ENCODE peak calls at places on chromosomes 16 and 17, in six cellular contexts. K, Y, O, S, M and H are unnamed samples.
A peak's percentile ranks its signal among the peaks of the same experiment; 100 is the strongest.

GRCh38 chr16:22317001-22317530 is 19.9 kb downstream of the POLR3E start:
- DNase-seq in K (no peak), Y (no peak), O (no peak), S (no peak), M (no peak), H (no peak)

GRCh38 chr17:34299918-34300600 is 14.5 kb downstream of the CCL11 start:
- DNase-seq in K (no peak), Y (no peak), O (no peak), S (peak; percentile 86), M (no peak), H (no peak)

GRCh38 chr16:83403751-83404150 is 404.0 kb upstream of the HSBP1 start:
- DNase-seq in K (no peak), Y (no peak), O (no peak), S (peak; percentile 90), M (no peak), H (no peak)

GRCh38 chr17:74493381-74493833 is 27.0 kb downstream of the CD300A start:
- DNase-seq in K (peak; percentile 36), Y (peak; percentile 66), O (peak; percentile 29), S (peak; percentile 82), M (peak; percentile 36), H (peak; percentile 84)

GRCh38 chr16:85227924-85228462 is 115.7 kb upstream of the CIBAR2 start:
- DNase-seq in K (no peak), Y (no peak), O (no peak), S (peak; percentile 93), M (no peak), H (peak; percentile 69)

GRCh38 chr17:78013683-78014467 is 55.4 kb downstream of the TNRC6C start:
- DNase-seq in K (peak; percentile 72), Y (peak; percentile 62), O (peak; percentile 17), S (peak; percentile 73), M (peak; percentile 28), H (peak; percentile 48)

GRCh38 chr16:64615647-64616280 is 506.1 kb downstream of the CDH11 start:
- DNase-seq in K (no peak), Y (no peak), O (no peak), S (peak; percentile 17), M (no peak), H (peak; percentile 41)

GRCh38 chr16:35215287-35215686 is 1755.9 kb downstream of the TP53TG3F start:
- DNase-seq in K (no peak), Y (no peak), O (no peak), S (peak; percentile 0), M (no peak), H (no peak)

GRCh38 chr16:55077231-55077630 is 146.6 kb downstream of the IRX5 start:
- DNase-seq in K (no peak), Y (no peak), O (no peak), S (peak; percentile 42), M (no peak), H (no peak)

GRCh38 chr17:34241062-34241461 is 14.0 kb upstream of the CCL2 start:
- DNase-seq in K (no peak), Y (no peak), O (no peak), S (no peak), M (no peak), H (no peak)

GRCh38 chr16:4496305-4496704 is 20.1 kb downstream of the HMOX2 start:
- DNase-seq in K (no peak), Y (no peak), O (no peak), S (peak; percentile 79), M (no peak), H (no peak)

GRCh38 chr17:67365762-67366192 is 600 bp downstream of the PSMD12 start:
- DNase-seq in K (no peak), Y (peak; percentile 47), O (no peak), S (peak; percentile 76), M (no peak), H (no peak)